ENCODE peak calls at places on chromosome 11, in five cellular contexts. O is right lobe of liver; P is HepG2; Z is right atrium auricular region; G is CD4-positive, alpha-beta T cell. L is an unnamed sample.

GRCh38 chr11:133163463-133164419 is 368.6 kb downstream of the OPCML start:
- DNase-seq in O (no peak), P (peak), Z (no peak), G (no peak), L (no peak)

GRCh38 chr11:124798991-124799383 is 1.2 kb downstream of the MSANTD2 start:
- DNase-seq in O (no peak), P (no peak), Z (no peak), G (no peak), L (no peak)

GRCh38 chr11:25309818-25310217 is 813.0 kb downstream of the LUZP2 start:
- DNase-seq in O (no peak), P (no peak), Z (no peak), G (no peak), L (no peak)

GRCh38 chr11:129434641-129435498 is 59.2 kb downstream of the BARX2 start:
- DNase-seq in O (no peak), P (no peak), Z (no peak), G (no peak), L (no peak)

GRCh38 chr11:119306373-119306890 is 10.5 kb downstream of the MCAM start:
- DNase-seq in O (no peak), P (no peak), Z (no peak), G (peak), L (peak)

GRCh38 chr11:46868912-46869311 is 22.8 kb upstream of the CKAP5 start:
- DNase-seq in O (no peak), P (no peak), Z (no peak), G (no peak), L (no peak)

GRCh38 chr11:88068848-88069554 is 106.2 kb downstream of the RAB38 start:
- DNase-seq in O (no peak), P (no peak), Z (no peak), G (no peak), L (no peak)

GRCh38 chr11:69339041-69339733 is 45.2 kb downstream of the MYEOV start:
- DNase-seq in O (no peak), P (no peak), Z (peak), G (no peak), L (no peak)

GRCh38 chr11:68684385-68685356 is at the start of gene GAL:
- DNase-seq in O (no peak), P (no peak), Z (no peak), G (no peak), L (no peak)

GRCh38 chr11:134578807-134579708 is 167.0 kb upstream of the B3GAT1 start:
- DNase-seq in O (no peak), P (peak), Z (peak), G (no peak), L (no peak)

GRCh38 chr11:32809313-32809712 is 14.9 kb upstream of the CCDC73 start:
- DNase-seq in O (peak), P (peak), Z (peak), G (no peak), L (no peak)

GRCh38 chr11:116255234-116255953 is 517.4 kb downstream of the BUD13 start:
- DNase-seq in O (no peak), P (no peak), Z (no peak), G (no peak), L (no peak)

GRCh38 chr11:13140873-13141655 is 131.9 kb downstream of the RASSF10 start:
- DNase-seq in O (no peak), P (peak), Z (no peak), G (no peak), L (no peak)

GRCh38 chr11:17634776-17635550 is 84.4 kb upstream of the MYOD1 start:
- DNase-seq in O (no peak), P (no peak), Z (no peak), G (no peak), L (no peak)

GRCh38 chr11:120972621-120973020 is 51.3 kb upstream of the TBCEL start:
- DNase-seq in O (no peak), P (no peak), Z (no peak), G (no peak), L (no peak)

GRCh38 chr11:100403817-100404216 is 283.3 kb upstream of the ARHGAP42 start:
- DNase-seq in O (no peak), P (no peak), Z (no peak), G (no peak), L (no peak)

GRCh38 chr11:69867076-69868002 is 48.1 kb upstream of the FGF3 start:
- DNase-seq in O (peak), P (no peak), Z (no peak), G (no peak), L (no peak)

GRCh38 chr11:353315-353857 is 15.9 kb upstream of the B4GALNT4 start:
- DNase-seq in O (peak), P (peak), Z (peak), G (no peak), L (peak)

GRCh38 chr11:36109850-36110606 is 166.2 kb downstream of the LDLRAD3 start:
- DNase-seq in O (no peak), P (no peak), Z (no peak), G (no peak), L (no peak)
- H3K27ac ChIP-seq in O (no peak), P (no peak), Z (no peak), G (no peak), L (no peak)

GRCh38 chr11:84685976-84686375 is 941.2 kb downstream of the DLG2 start:
- DNase-seq in O (no peak), P (no peak), Z (no peak), G (no peak), L (no peak)

GRCh38 chr11:84686726-84687125 is 940.4 kb downstream of the DLG2 start:
- DNase-seq in O (no peak), P (no peak), Z (no peak), G (no peak), L (no peak)

GRCh38 chr11:84687433-84687832 is 939.7 kb downstream of the DLG2 start:
- DNase-seq in O (no peak), P (no peak), Z (no peak), G (no peak), L (no peak)

DNA sequence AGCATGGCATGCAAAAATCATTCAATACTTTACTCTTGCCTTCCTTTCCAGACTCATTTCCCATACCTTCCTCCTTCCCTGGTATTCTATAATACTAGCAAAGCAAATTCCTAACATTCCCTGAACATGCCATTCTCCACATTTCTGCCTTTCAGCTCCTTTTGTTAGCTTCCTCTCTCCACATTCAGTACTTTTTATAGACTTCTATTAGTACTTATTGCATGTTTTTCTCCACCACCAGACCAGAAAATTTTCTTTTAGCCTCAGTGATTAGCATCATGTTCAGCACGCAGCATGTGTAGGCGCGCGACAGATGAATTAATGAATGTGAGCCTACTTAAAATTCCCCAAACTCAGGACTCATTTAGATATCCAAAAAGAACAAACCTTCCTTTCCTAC is 935.3 kb downstream of the DLG2 start:
- DNase-seq in O (no peak), P (no peak), Z (no peak), G (no peak), L (no peak)
- H3K27ac ChIP-seq in O (no peak), P (no peak), Z (no peak), G (no peak), L (no peak)

DNA sequence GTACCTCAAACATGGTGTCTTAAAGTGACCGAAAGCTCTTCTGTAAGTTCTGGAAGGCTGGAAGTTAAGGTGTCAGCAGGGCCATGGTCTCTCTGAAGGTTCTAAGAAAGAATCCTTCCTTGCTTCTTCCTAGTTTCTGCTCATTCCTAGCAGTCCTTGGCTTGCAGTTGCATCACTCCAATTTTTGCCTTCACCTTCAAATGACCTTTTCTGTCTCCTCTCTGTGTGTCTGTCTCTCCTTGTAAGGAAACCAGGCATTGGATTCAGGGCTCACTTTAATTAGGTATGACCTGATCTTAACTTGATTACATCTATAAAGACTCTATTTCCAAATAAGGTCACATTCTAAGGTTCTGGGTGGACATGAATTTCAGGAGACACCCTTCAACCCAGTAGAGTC is 8.7 kb downstream of the AASDHPPT start:
- DNase-seq in O (no peak), P (no peak), Z (no peak), G (no peak), L (no peak)
- H3K27ac ChIP-seq in O (no peak), P (no peak), Z (no peak), G (no peak), L (peak)

GRCh38 chr11:2402106-2402505 is 1.6 kb downstream of the TSSC4 start:
- DNase-seq in O (no peak), P (no peak), Z (no peak), G (no peak), L (no peak)

GRCh38 chr11:2402890-2403645 is 2.5 kb downstream of the TSSC4 start:
- DNase-seq in O (no peak), P (no peak), Z (no peak), G (no peak), L (no peak)

GRCh38 chr11:2400761-2401435 is 348 bp downstream of the TSSC4 start:
- DNase-seq in O (no peak), P (no peak), Z (no peak), G (no peak), L (no peak)

GRCh38 chr11:2400069-2400760 is at the start of gene TSSC4:
- DNase-seq in O (peak), P (peak), Z (peak), G (peak), L (peak)

GRCh38 chr11:2401436-2401984 is 960 bp downstream of the TSSC4 start:
- DNase-seq in O (no peak), P (peak), Z (no peak), G (no peak), L (no peak)
- H3K27ac ChIP-seq in O (no peak), P (peak), Z (peak), G (peak), L (peak)

DNA sequence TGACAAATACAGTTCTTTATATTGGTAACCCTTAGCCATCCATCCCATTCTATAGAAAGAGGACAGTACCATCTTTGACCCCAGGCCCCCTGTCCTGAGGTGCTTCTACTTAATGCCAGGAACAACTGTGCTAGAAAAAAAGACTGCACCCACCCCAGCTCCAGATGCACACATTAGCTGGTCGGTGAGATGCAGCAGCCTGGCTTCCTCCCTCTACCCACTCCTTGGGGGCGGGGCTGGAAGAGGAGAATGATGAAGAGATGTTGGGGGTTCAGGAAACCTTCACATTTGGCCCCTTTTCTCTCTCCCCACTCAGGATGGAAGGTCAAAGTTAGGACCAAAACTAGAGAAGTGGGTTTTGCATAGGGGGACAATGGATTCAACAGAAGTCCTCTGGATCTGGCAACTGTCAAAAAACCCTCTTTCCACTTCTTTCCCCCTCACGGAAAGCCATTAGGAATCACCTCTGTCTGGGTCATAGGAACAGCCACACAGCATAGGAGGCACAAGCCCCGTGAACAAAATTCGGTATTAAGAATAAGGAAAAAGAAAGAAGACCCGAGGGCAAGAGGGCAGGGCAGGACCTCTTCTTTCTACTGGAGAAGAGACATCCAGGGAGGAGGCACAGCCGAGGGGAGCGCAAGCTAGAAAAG is 755 bp downstream of the NRIP3 start:
- DNase-seq in O (no peak), P (no peak), Z (no peak), G (no peak), L (no peak)
- H3K27ac ChIP-seq in O (no peak), P (no peak), Z (no peak), G (no peak), L (no peak)

GRCh38 chr11:73333173-73333572 is 25.1 kb downstream of the ARHGEF17 start:
- DNase-seq in O (no peak), P (no peak), Z (no peak), G (no peak), L (no peak)
- H3K27ac ChIP-seq in O (peak), P (peak), Z (peak), G (no peak), L (peak)

DNA sequence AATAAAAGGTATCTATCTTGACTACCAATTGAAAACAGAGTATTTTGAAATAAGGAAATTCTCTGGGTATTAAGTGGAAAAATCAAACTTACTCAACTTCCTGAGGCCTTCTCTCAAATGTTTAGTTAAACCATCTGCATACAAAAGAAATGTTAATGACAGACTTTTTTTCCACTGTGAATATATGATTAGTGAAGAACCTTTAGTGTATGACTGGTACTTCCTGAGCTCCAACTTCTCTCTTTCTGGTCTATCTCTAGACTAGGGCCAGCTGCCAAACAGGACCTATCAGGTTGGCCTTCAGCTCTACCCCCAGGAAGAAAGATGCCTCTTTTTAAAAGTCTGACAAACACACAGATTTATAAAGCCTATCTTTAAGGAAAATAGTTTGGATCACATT is 68.8 kb upstream of the SCUBE2 start:
- DNase-seq in O (no peak), P (no peak), Z (no peak), G (no peak), L (no peak)
- H3K27ac ChIP-seq in O (no peak), P (no peak), Z (no peak), G (no peak), L (no peak)